ENCODE peak calls at places on chromosomes 5 and 9, in seven cellular contexts. D, H, K, A, V, X and I are unnamed samples.

GRCh38 chr5:41459557-41459956 is 50.8 kb downstream of the PLCXD3 start:
- DNase-seq in A (no peak), K (no peak), D (no peak), H (no peak), X (no peak), V (no peak), I (no peak)

GRCh38 chr5:140311011-140311467 is 8.1 kb upstream of the PFDN1 start:
- DNase-seq in A (no peak), K (peak), H (no peak), X (no peak), V (no peak), D (no peak), I (no peak)

GRCh38 chr5:178590141-178590923 is at the start of gene COL23A1:
- DNase-seq in X (no peak), D (peak), V (peak), A (no peak), H (peak), K (peak), I (peak)

GRCh38 chr5:149581931-149582768 is 852 bp downstream of the ARHGEF37 start:
- DNase-seq in V (no peak), D (peak), K (peak), H (no peak), X (peak), A (peak), I (no peak)

GRCh38 chr9:133058550-133059320 is 3.0 kb upstream of the CEL start:
- DNase-seq in V (no peak), H (no peak), A (no peak), K (no peak), X (no peak), D (no peak), I (no peak)

GRCh38 chr9:123795336-123795735 is 134.6 kb downstream of the DENND1A start:
- DNase-seq in D (no peak), H (no peak), X (no peak), A (no peak), K (no peak), V (no peak), I (no peak)

GRCh38 chr5:568061-568781 is 43.9 kb upstream of the CEP72 start:
- DNase-seq in V (no peak), D (no peak), K (no peak), H (no peak), A (no peak), X (peak), I (no peak)

GRCh38 chr5:71757590-71758543 is 38.8 kb downstream of the CARTPT start:
- DNase-seq in A (peak), X (peak), H (peak), D (peak), V (peak), K (peak), I (peak)

GRCh38 chr9:124774131-124774978 is 2.6 kb upstream of the OLFML2A start:
- DNase-seq in D (peak), K (peak), A (peak), X (peak), H (peak), V (peak), I (peak)

GRCh38 chr5:94469889-94470288 is 148.5 kb downstream of the KIAA0825 start:
- DNase-seq in V (no peak), D (no peak), A (no peak), H (no peak), K (no peak), X (no peak), I (no peak)

GRCh38 chr9:125504616-125505015 is 202.4 kb downstream of the MAPKAP1 start:
- DNase-seq in K (no peak), X (no peak), A (no peak), V (no peak), D (no peak), H (no peak), I (no peak)

GRCh38 chr9:21801683-21802417 is 586 bp upstream of the MTAP start:
- DNase-seq in D (peak), X (peak), V (peak), K (peak), H (peak), A (peak), I (no peak)

GRCh38 chr5:147558131-147558730 is 48.4 kb upstream of the DPYSL3 start:
- DNase-seq in X (no peak), H (no peak), D (no peak), A (no peak), V (no peak), K (peak), I (no peak)

GRCh38 chr9:136711751-136712689 is at the start of gene DIPK1B:
- DNase-seq in A (no peak), H (no peak), V (no peak), D (no peak), X (no peak), K (peak), I (no peak)

GRCh38 chr9:131625848-131626670 is 80.7 kb downstream of the PRRT1B start:
- DNase-seq in D (no peak), K (no peak), X (no peak), V (no peak), A (no peak), H (no peak), I (no peak)

GRCh38 chr9:135479469-135480052 is at the start of gene PPP1R26:
- DNase-seq in A (no peak), X (no peak), H (peak), K (no peak), V (no peak), D (peak), I (no peak)

GRCh38 chr5:112657804-112658203 is 79.9 kb upstream of the APC start:
- DNase-seq in A (no peak), H (no peak), V (no peak), K (peak), D (no peak), X (no peak), I (no peak)

GRCh38 chr5:137582218-137582617 is 83.1 kb upstream of the SPOCK1 start:
- DNase-seq in X (no peak), D (no peak), A (no peak), V (peak), K (no peak), H (no peak), I (no peak)

GRCh38 chr9:655875-656274 is 185.6 kb upstream of the DMRT1 start:
- DNase-seq in V (peak), D (peak), K (peak), H (peak), A (no peak), X (no peak), I (no peak)

GRCh38 chr9:136525841-136526499 is 19.9 kb downstream of the NOTCH1 start:
- DNase-seq in V (no peak), A (peak), D (no peak), H (no peak), K (no peak), X (no peak), I (no peak)

GRCh38 chr9:131554088-131554864 is 9.0 kb downstream of the PRRT1B start:
- DNase-seq in X (no peak), H (no peak), A (no peak), K (peak), V (no peak), D (no peak), I (no peak)

GRCh38 chr9:116000748-116001329 is 152.8 kb upstream of the PAPPA start:
- DNase-seq in X (no peak), H (no peak), D (no peak), K (peak), A (no peak), V (no peak), I (no peak)

GRCh38 chr9:120490888-120491595 is 88.9 kb downstream of the CDK5RAP2 start:
- DNase-seq in K (no peak), A (no peak), X (no peak), D (no peak), H (no peak), V (peak), I (no peak)

GRCh38 chr5:125139590-125139989 is 393.2 kb upstream of the ZNF608 start:
- DNase-seq in A (no peak), D (no peak), K (no peak), V (no peak), X (no peak), H (no peak), I (no peak)

GRCh38 chr5:150245808-150246207 is 43.8 kb downstream of the CAMK2A start:
- DNase-seq in K (no peak), X (no peak), A (no peak), V (no peak), D (no peak), H (no peak), I (no peak)

GRCh38 chr5:180591249-180591887 is at the start of gene SCGB3A1:
- DNase-seq in K (no peak), A (no peak), D (no peak), H (no peak), X (no peak), V (no peak), I (no peak)

GRCh38 chr9:76521906-76522305 is 62.9 kb downstream of the GCNT1 start:
- DNase-seq in V (no peak), D (no peak), X (no peak), A (no peak), K (no peak), H (no peak), I (no peak)
- H3K27ac ChIP-seq in V (no peak), D (no peak), X (no peak), A (no peak), K (no peak), H (no peak), I (no peak)

DNA sequence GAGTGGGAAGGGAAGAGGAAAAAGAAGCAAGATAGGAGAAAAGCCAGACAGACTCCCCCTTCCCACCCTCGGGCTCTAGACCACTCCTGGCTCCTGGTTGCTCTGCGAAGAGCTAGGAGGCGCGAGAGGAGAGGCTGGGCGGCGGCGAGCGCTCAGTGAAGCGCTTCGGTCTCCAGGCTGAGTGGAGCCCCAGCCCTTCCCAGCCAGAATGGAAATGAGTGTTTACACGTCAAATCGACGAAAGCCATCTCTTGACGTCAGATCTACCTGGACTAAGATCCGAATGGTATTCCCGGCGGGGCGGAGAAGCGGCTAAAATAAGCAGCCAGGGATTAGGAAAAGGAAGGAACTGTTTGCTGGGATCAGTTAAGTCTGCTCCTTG is at the start of gene PCSK1:
- DNase-seq in V (no peak), K (peak), H (no peak), D (no peak), X (no peak), A (no peak), I (no peak)
- H3K4me3 ChIP-seq in V (peak), K (peak), H (no peak), D (peak), X (peak), A (peak), I (no peak)

DNA sequence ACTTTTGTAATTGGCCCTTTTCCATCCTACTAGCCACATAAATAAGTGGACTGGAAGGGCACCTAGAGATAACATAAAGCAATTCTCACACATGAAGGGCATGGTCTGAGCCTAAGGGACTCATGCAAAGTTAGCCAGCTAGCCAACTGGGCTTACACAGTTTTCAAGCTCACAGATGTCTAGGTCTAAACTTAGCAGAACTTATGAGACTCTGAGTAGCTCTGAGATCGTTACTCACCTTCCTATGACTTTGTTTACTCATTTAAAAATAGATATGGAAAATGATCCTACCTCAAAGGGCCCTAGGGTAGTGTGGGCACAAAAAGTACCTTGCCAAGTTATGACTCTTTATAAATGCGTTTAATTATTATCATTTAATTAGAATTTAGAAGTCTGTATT is 410.4 kb upstream of the MPDZ start:
- DNase-seq in D (no peak), X (no peak), H (no peak), K (no peak), A (no peak), V (no peak), I (no peak)
- H3K27ac ChIP-seq in D (no peak), X (no peak), H (no peak), K (no peak), A (no peak), V (no peak), I (no peak)

DNA sequence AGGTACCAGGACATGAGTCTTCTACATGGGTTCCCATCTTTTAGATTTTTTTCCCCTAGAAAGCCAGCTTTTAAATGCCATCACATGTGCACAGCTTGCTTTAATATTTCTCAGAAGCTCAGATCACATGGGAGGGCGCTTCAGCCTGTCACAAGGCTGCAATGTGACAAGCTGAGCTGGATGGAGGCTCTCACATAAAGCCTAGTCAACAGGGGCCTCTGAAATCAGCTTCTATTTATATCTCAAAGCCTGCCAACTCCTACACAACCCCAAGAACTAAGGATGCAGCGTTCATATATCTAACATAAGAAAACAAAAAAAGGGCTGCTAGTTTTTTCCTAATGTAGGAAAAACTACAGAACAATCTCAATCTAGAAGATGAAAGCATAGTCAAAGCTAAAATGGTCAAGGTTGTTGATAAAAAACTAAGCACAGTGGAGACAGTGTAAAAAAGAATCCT is 2.3 kb downstream of the ZFAND5 start:
- DNase-seq in V (peak), A (peak), X (no peak), D (peak), K (peak), H (peak), I (peak)
- H3K4me3 ChIP-seq in V (peak), A (peak), X (peak), D (peak), K (peak), H (peak), I (peak)

DNA sequence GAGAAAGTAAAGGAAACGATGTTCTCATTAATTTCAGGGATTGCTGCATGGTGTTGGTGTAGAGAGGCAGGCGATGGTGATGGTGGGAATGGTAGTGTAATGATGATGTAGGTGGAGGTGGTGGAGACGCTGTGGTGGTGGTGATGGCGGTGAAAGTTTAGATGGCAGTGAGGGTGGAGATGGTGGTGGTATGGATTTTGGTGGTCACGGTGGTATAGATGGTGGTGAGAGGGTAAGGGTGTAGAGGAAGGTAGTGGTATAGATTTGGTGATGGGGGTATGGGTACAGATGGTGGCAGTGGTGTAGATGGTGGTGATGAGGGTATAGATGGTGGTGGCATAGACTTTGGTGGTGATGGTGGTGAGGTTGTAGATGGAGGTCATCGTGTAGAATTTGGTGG is 179.2 kb upstream of the OTULINL start:
- DNase-seq in H (no peak), K (no peak), V (no peak), D (no peak), X (no peak), A (no peak), I (no peak)
- H3K27ac ChIP-seq in H (no peak), K (no peak), V (no peak), D (no peak), X (no peak), A (no peak), I (no peak)

GRCh38 chr5:65156933-65157332 is 324.8 kb downstream of the ADAMTS6 start:
- DNase-seq in V (no peak), X (no peak), K (no peak), D (no peak), H (no peak), A (no peak), I (no peak)
- H3K4me3 ChIP-seq in V (no peak), X (no peak), K (no peak), D (no peak), H (no peak), A (no peak), I (no peak)

DNA sequence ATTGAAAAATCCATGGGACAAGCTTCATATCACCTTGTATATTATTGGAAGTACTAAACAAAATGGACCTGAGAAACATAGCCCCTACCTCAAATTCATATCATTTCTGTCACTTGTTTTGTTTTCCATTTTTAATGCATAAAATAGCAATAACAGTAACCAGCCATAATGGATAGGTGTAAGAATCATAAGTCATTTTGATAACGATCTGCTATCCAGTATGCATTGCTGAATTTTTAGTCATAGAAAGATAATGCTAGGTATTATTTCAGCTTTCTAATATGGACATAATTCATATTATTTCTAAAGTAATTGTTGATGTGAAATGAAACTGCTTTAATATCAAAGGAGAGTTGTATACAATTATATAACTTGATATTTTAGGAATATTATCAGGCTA is 1.1 kb upstream of the LRRC70 start:
- DNase-seq in H (no peak), D (no peak), A (no peak), K (no peak), V (no peak), X (no peak), I (no peak)
- H3K27ac ChIP-seq in H (no peak), D (no peak), A (no peak), K (no peak), V (no peak), X (no peak), I (no peak)

GRCh38 chr5:143155445-143155844 is 248.0 kb downstream of the NR3C1 start:
- DNase-seq in K (no peak), D (no peak), X (no peak), H (no peak), V (no peak), A (no peak), I (no peak)

GRCh38 chr5:143154495-143155375 is 248.8 kb downstream of the NR3C1 start:
- DNase-seq in K (peak), V (no peak), H (no peak), X (no peak), A (no peak), D (no peak), I (no peak)

GRCh38 chr5:143151056-143151455 is 252.4 kb downstream of the NR3C1 start:
- DNase-seq in V (no peak), X (no peak), A (no peak), H (no peak), D (no peak), K (no peak), I (no peak)

GRCh38 chr5:143152445-143152844 is 251.0 kb downstream of the NR3C1 start:
- DNase-seq in H (no peak), K (no peak), D (no peak), V (no peak), X (no peak), A (no peak), I (no peak)

DNA sequence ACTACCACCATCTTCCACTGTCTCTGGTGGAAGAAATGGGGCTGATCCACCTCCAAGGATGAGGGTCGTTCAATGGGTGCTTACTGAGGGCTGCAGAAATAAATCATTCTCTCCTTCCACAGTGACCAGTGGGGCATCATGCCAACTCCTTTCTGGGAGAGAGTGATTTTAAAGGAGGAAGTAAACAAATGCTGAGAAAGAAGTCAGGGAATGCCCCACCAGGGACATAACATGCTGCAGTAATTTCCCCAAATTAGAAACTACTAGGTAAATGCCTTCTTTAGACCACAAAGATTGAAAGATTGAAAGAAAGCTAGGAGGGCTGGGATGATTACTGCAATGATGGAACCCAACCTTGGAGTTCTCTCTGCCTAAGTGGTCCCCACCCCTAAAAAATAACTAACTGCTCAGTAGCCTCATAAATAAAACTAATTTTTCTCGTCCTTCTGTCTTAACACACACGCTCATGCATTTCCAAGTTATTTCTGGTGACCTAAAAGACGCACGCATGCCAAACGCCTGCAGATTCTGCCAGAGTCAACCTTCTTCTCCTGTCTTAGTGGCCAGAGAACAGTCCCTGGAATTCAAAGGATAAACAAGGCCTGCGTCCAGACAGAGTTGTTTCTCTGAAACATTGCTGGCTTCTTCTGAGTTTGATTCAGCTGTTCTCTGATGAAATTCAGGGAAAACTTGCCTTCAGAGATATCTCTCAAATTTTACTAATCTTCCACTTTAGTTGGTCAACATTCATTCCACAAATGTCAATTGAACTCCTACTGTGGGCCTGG is 250.0 kb downstream of the NR3C1 start:
- DNase-seq in K (no peak), H (no peak), A (no peak), D (peak), X (no peak), V (peak), I (no peak)
- H3K4me3 ChIP-seq in K (no peak), H (no peak), A (no peak), D (no peak), X (no peak), V (no peak), I (no peak)

DNA sequence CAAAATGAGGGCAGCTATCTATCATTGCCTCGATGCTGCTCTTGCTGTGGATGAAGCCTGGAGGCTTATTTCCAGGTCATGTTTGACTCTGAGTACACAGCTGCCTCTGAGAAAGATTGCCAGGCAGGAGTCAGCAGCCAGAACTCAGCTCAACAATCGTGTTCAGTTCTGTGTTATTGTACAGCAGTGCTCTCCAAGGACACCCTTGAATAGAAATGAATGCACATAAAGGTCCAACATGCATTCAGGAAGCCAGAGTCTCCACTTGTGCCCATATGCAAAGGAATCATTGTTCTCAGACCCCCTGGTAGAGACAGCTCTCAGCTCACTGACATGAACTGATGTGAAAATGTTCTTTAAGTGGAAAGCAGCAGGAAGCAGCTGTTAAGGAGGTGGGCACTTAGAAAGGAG is 61.7 kb upstream of the ZFR start:
- DNase-seq in X (no peak), K (no peak), A (peak), H (no peak), D (peak), V (no peak), I (no peak)
- H3K27ac ChIP-seq in X (no peak), K (no peak), A (no peak), H (peak), D (no peak), V (no peak), I (no peak)